ENCODE peak calls at places on chromosome 20, in nine cellular contexts. One of them, this sample, is unnamed.

GRCh38 chr20:33865761-33866160 is 54.6 kb downstream of the CHMP4B start:
- DNase-seq in sigmoid colon: no peak
- DNase-seq in spleen: no peak
- DNase-seq in HepG2: no peak
- DNase-seq in HCT116: no peak
- DNase-seq in GM12892: no peak
- DNase-seq in H1: no peak
- DNase-seq in suprapubic skin: no peak
- DNase-seq in transverse colon: no peak
- DNase-seq in this sample: no peak

GRCh38 chr20:11451793-11452291 is 465.9 kb upstream of the BTBD3 start:
- DNase-seq in sigmoid colon: peak
- DNase-seq in spleen: no peak
- DNase-seq in HepG2: no peak
- DNase-seq in HCT116: peak
- DNase-seq in GM12892: no peak
- DNase-seq in H1: no peak
- DNase-seq in suprapubic skin: no peak
- DNase-seq in transverse colon: no peak
- DNase-seq in this sample: no peak

GRCh38 chr20:2911200-2911599 is 37.9 kb downstream of the PTPRA start:
- DNase-seq in sigmoid colon: no peak
- DNase-seq in spleen: no peak
- DNase-seq in HepG2: no peak
- DNase-seq in HCT116: no peak
- DNase-seq in GM12892: no peak
- DNase-seq in H1: no peak
- DNase-seq in suprapubic skin: no peak
- DNase-seq in transverse colon: no peak
- DNase-seq in this sample: no peak

GRCh38 chr20:36094497-36094896 is 60.0 kb upstream of the EPB41L1 start:
- DNase-seq in sigmoid colon: no peak
- DNase-seq in spleen: no peak
- DNase-seq in HepG2: no peak
- DNase-seq in HCT116: no peak
- DNase-seq in GM12892: no peak
- DNase-seq in H1: no peak
- DNase-seq in suprapubic skin: no peak
- DNase-seq in transverse colon: peak
- DNase-seq in this sample: no peak

GRCh38 chr20:19889011-19889953 is 127.9 kb upstream of the NAA20 start:
- DNase-seq in sigmoid colon: peak
- DNase-seq in spleen: peak
- DNase-seq in HepG2: no peak
- DNase-seq in HCT116: no peak
- DNase-seq in GM12892: no peak
- DNase-seq in H1: no peak
- DNase-seq in suprapubic skin: no peak
- DNase-seq in transverse colon: peak
- DNase-seq in this sample: no peak

GRCh38 chr20:51385941-51386530 is 156.5 kb downstream of the NFATC2 start:
- DNase-seq in sigmoid colon: peak
- DNase-seq in spleen: peak
- DNase-seq in HepG2: peak
- DNase-seq in HCT116: peak
- DNase-seq in GM12892: no peak
- DNase-seq in H1: no peak
- DNase-seq in suprapubic skin: no peak
- DNase-seq in transverse colon: peak
- DNase-seq in this sample: no peak

GRCh38 chr20:31587545-31588389 is 17.3 kb upstream of the ID1 start:
- DNase-seq in sigmoid colon: no peak
- DNase-seq in spleen: peak
- DNase-seq in HepG2: no peak
- DNase-seq in HCT116: no peak
- DNase-seq in GM12892: no peak
- DNase-seq in H1: no peak
- DNase-seq in suprapubic skin: no peak
- DNase-seq in transverse colon: peak
- DNase-seq in this sample: no peak

GRCh38 chr20:6583134-6583738 is 184.2 kb upstream of the BMP2 start:
- DNase-seq in sigmoid colon: peak
- DNase-seq in spleen: peak
- DNase-seq in HepG2: peak
- DNase-seq in HCT116: no peak
- DNase-seq in GM12892: no peak
- DNase-seq in H1: peak
- DNase-seq in suprapubic skin: no peak
- DNase-seq in transverse colon: peak
- DNase-seq in this sample: peak

GRCh38 chr20:48897298-48898044 is 24.0 kb upstream of the ARFGEF2 start:
- DNase-seq in sigmoid colon: no peak
- DNase-seq in spleen: no peak
- DNase-seq in HepG2: no peak
- DNase-seq in HCT116: peak
- DNase-seq in GM12892: no peak
- DNase-seq in H1: no peak
- DNase-seq in suprapubic skin: no peak
- DNase-seq in transverse colon: no peak
- DNase-seq in this sample: no peak

GRCh38 chr20:62359491-62360121 is 7.5 kb downstream of the LAMA5 start:
- DNase-seq in sigmoid colon: peak
- DNase-seq in spleen: no peak
- DNase-seq in HepG2: no peak
- DNase-seq in HCT116: peak
- DNase-seq in GM12892: no peak
- DNase-seq in H1: no peak
- DNase-seq in suprapubic skin: no peak
- DNase-seq in transverse colon: no peak
- DNase-seq in this sample: no peak
- TF ChIP-seq POLR2AphosphoS5 in sigmoid colon: peak
- TF ChIP-seq POLR2AphosphoS5 in spleen: peak
- TF ChIP-seq POLR2AphosphoS5 in HepG2: no peak
- TF ChIP-seq POLR2AphosphoS5 in HCT116: peak
- TF ChIP-seq POLR2AphosphoS5 in GM12892: no peak
- TF ChIP-seq POLR2AphosphoS5 in H1: no peak
- TF ChIP-seq POLR2AphosphoS5 in suprapubic skin: no peak
- TF ChIP-seq POLR2AphosphoS5 in transverse colon: peak
- TF ChIP-seq POLR2AphosphoS5 in this sample: no peak

GRCh38 chr20:44054118-44054517 is 132.9 kb downstream of the JPH2 start:
- DNase-seq in sigmoid colon: peak
- DNase-seq in spleen: no peak
- DNase-seq in HepG2: no peak
- DNase-seq in HCT116: no peak
- DNase-seq in GM12892: no peak
- DNase-seq in H1: peak
- DNase-seq in suprapubic skin: peak
- DNase-seq in transverse colon: no peak
- DNase-seq in this sample: no peak

GRCh38 chr20:44057698-44058675 is 129.0 kb downstream of the JPH2 start:
- DNase-seq in sigmoid colon: peak
- DNase-seq in spleen: no peak
- DNase-seq in HepG2: no peak
- DNase-seq in HCT116: no peak
- DNase-seq in GM12892: no peak
- DNase-seq in H1: peak
- DNase-seq in suprapubic skin: no peak
- DNase-seq in transverse colon: no peak
- DNase-seq in this sample: no peak

GRCh38 chr20:44053046-44053445 is 133.9 kb downstream of the JPH2 start:
- DNase-seq in sigmoid colon: no peak
- DNase-seq in spleen: no peak
- DNase-seq in HepG2: no peak
- DNase-seq in HCT116: no peak
- DNase-seq in GM12892: no peak
- DNase-seq in H1: no peak
- DNase-seq in suprapubic skin: no peak
- DNase-seq in transverse colon: no peak
- DNase-seq in this sample: no peak

GRCh38 chr20:44054849-44055248 is 132.1 kb downstream of the JPH2 start:
- DNase-seq in sigmoid colon: peak
- DNase-seq in spleen: no peak
- DNase-seq in HepG2: no peak
- DNase-seq in HCT116: no peak
- DNase-seq in GM12892: no peak
- DNase-seq in H1: no peak
- DNase-seq in suprapubic skin: no peak
- DNase-seq in transverse colon: no peak
- DNase-seq in this sample: no peak

GRCh38 chr20:44056010-44056698 is 130.8 kb downstream of the JPH2 start:
- DNase-seq in sigmoid colon: peak
- DNase-seq in spleen: no peak
- DNase-seq in HepG2: peak
- DNase-seq in HCT116: no peak
- DNase-seq in GM12892: no peak
- DNase-seq in H1: peak
- DNase-seq in suprapubic skin: peak
- DNase-seq in transverse colon: peak
- DNase-seq in this sample: no peak
- TF ChIP-seq POLR2A in sigmoid colon: no peak
- TF ChIP-seq POLR2A in spleen: no peak
- TF ChIP-seq POLR2A in HepG2: no peak
- TF ChIP-seq POLR2A in HCT116: no peak
- TF ChIP-seq POLR2A in GM12892: no peak
- TF ChIP-seq POLR2A in H1: no peak
- TF ChIP-seq POLR2A in suprapubic skin: no peak
- TF ChIP-seq POLR2A in transverse colon: no peak
- TF ChIP-seq POLR2A in this sample: no peak

DNA sequence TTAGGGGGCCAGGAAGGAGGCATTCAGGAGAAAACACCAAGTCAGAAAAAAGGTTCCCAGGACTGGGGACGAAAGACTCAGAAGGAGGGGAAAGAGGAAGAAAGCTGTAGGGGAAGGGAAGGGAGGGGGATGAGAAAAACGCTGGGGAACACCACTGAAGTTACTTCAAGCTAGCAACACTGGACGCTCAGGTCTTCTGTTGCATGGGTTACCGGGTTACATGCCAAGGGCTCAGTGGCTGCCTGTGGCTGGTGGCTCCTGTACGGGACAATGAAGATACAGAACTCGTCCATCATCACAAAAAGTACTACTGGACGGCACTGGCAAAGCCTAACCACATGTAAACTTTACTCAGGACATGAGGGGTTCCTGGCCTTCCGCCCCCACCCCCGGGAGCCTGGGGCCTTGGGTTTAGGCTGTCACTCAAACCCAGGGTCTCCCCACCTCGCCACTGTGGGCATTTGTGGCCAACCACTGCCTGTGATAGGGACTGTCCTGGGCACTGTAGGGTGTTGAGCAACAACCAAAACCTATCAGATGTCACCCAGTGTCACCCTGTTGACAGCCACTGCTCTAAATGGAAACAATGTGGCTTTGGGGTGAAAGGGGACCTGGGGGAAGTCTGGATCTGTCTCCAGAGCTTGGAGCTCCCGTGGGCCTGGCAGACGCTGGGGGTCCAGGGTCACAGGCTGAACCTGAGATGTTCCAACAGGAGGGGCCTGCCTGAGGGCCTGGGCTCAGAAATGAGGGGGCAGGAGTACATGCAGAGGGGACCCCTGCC is 40.3 kb upstream of the CD93 start:
- DNase-seq in sigmoid colon: peak
- DNase-seq in spleen: peak
- DNase-seq in HepG2: no peak
- DNase-seq in HCT116: no peak
- DNase-seq in GM12892: no peak
- DNase-seq in H1: no peak
- DNase-seq in suprapubic skin: peak
- DNase-seq in transverse colon: no peak
- DNase-seq in this sample: no peak
- TF ChIP-seq POLR2AphosphoS5 in sigmoid colon: no peak
- TF ChIP-seq POLR2AphosphoS5 in spleen: no peak
- TF ChIP-seq POLR2AphosphoS5 in HepG2: no peak
- TF ChIP-seq POLR2AphosphoS5 in HCT116: no peak
- TF ChIP-seq POLR2AphosphoS5 in GM12892: no peak
- TF ChIP-seq POLR2AphosphoS5 in H1: no peak
- TF ChIP-seq POLR2AphosphoS5 in suprapubic skin: no peak
- TF ChIP-seq POLR2AphosphoS5 in transverse colon: no peak
- TF ChIP-seq POLR2AphosphoS5 in this sample: no peak

GRCh38 chr20:62624325-62624690 is 18.0 kb upstream of the SLCO4A1 start:
- DNase-seq in sigmoid colon: no peak
- DNase-seq in spleen: peak
- DNase-seq in HepG2: peak
- DNase-seq in HCT116: no peak
- DNase-seq in GM12892: peak
- DNase-seq in H1: no peak
- DNase-seq in suprapubic skin: no peak
- DNase-seq in transverse colon: peak
- DNase-seq in this sample: peak

GRCh38 chr20:62624719-62625455 is 17.4 kb upstream of the SLCO4A1 start:
- DNase-seq in sigmoid colon: no peak
- DNase-seq in spleen: peak
- DNase-seq in HepG2: no peak
- DNase-seq in HCT116: no peak
- DNase-seq in GM12892: no peak
- DNase-seq in H1: no peak
- DNase-seq in suprapubic skin: no peak
- DNase-seq in transverse colon: no peak
- DNase-seq in this sample: no peak

GRCh38 chr20:62622178-62622876 is 20.0 kb upstream of the SLCO4A1 start:
- DNase-seq in sigmoid colon: no peak
- DNase-seq in spleen: no peak
- DNase-seq in HepG2: no peak
- DNase-seq in HCT116: no peak
- DNase-seq in GM12892: no peak
- DNase-seq in H1: no peak
- DNase-seq in suprapubic skin: no peak
- DNase-seq in transverse colon: no peak
- DNase-seq in this sample: no peak

GRCh38 chr20:62622877-62623487 is 19.3 kb upstream of the SLCO4A1 start:
- DNase-seq in sigmoid colon: no peak
- DNase-seq in spleen: peak
- DNase-seq in HepG2: no peak
- DNase-seq in HCT116: no peak
- DNase-seq in GM12892: no peak
- DNase-seq in H1: no peak
- DNase-seq in suprapubic skin: no peak
- DNase-seq in transverse colon: no peak
- DNase-seq in this sample: no peak

DNA sequence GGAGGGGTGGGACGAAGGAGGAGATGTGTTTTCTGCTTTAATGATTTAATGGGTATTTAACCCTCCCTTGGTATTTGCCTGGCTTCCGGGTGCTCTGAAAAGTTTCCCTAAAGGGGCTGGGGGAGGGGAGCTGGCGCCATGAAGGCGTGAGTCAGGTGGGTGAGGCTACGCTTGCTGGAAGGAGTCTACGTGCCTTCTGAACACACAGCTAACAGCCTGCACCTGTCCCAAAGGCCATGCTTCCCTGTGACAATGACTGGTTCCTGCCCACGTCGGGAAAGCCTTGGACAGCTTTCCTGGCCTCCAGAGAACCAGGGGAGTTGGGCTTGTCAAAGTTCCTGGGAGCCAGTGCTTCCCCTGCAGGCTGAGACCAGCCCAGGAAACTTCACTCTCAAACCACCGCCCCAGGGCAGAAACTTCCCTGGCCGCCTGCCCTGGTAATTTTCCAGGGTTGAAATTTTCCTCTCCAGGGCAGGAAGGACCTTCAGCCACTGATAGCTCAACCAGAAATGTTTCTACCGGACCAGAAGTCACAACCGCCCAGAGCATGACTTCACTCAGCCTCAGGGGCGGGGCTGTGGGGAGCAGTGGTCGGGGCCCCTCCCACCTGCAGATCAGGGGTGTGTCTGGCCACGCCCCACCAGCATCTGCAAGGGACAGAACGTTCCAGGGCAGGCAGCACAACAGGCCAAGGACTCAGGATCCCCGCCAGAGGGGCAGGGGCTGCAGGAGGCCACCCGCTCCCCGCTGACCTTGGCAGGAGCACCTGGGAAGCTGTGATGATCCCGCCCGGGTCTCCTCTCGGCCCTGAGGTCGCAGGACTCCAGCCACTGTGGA is 18.6 kb upstream of the SLCO4A1 start:
- DNase-seq in sigmoid colon: peak
- DNase-seq in spleen: peak
- DNase-seq in HepG2: peak
- DNase-seq in HCT116: peak
- DNase-seq in GM12892: peak
- DNase-seq in H1: peak
- DNase-seq in suprapubic skin: peak
- DNase-seq in transverse colon: peak
- DNase-seq in this sample: peak
- TF ChIP-seq POLR2A in sigmoid colon: peak
- TF ChIP-seq POLR2A in spleen: peak
- TF ChIP-seq POLR2A in HepG2: no peak
- TF ChIP-seq POLR2A in HCT116: peak
- TF ChIP-seq POLR2A in GM12892: peak
- TF ChIP-seq POLR2A in H1: no peak
- TF ChIP-seq POLR2A in suprapubic skin: no peak
- TF ChIP-seq POLR2A in transverse colon: peak
- TF ChIP-seq POLR2A in this sample: peak